ENCODE peak calls at places on chromosomes 12 and 14, in eight cellular contexts. S, D, X, T, R, K, F and W are unnamed samples.

GRCh38 chr14:74302160-74302628 is 540 bp downstream of the ABCD4 start:
- DNase-seq in S (no peak), D (no peak), X (no peak), T (no peak), R (no peak), K (no peak), F (no peak), W (no peak)

GRCh38 chr14:75609606-75610476 is 31.4 kb downstream of the FLVCR2 start:
- DNase-seq in S (no peak), D (no peak), X (no peak), T (no peak), R (no peak), K (no peak), F (no peak), W (no peak)

GRCh38 chr14:74655597-74656389 is 43.8 kb upstream of the LTBP2 start:
- DNase-seq in S (no peak), D (no peak), X (no peak), T (no peak), R (no peak), K (no peak), F (no peak), W (no peak)

GRCh38 chr12:28258998-28259397 is 68.7 kb downstream of the CCDC91 start:
- DNase-seq in S (no peak), D (no peak), X (no peak), T (no peak), R (no peak), K (no peak), F (no peak), W (no peak)

GRCh38 chr12:27498761-27499160 is 25.2 kb upstream of the PPFIBP1 start:
- DNase-seq in S (no peak), D (no peak), X (no peak), T (no peak), R (no peak), K (no peak), F (no peak), W (no peak)

GRCh38 chr12:105261010-105261409 is 25.0 kb upstream of the APPL2 start:
- DNase-seq in S (no peak), D (no peak), X (no peak), T (no peak), R (no peak), K (no peak), F (no peak), W (no peak)

GRCh38 chr12:15928345-15928744 is 17.2 kb downstream of the DERA start:
- DNase-seq in S (no peak), D (no peak), X (no peak), T (no peak), R (no peak), K (no peak), F (no peak), W (no peak)

GRCh38 chr12:81627336-81628189 is 131.6 kb downstream of the PPFIA2 start:
- DNase-seq in S (no peak), D (peak; percentile 52), X (no peak), T (no peak), R (no peak), K (no peak), F (no peak), W (no peak)

GRCh38 chr12:106226884-106227640 is 20.8 kb downstream of the CKAP4 start:
- DNase-seq in S (peak; percentile 27), D (peak; percentile 28), X (peak; percentile 59), T (no peak), R (no peak), K (peak; percentile 47), F (no peak), W (no peak)

GRCh38 chr12:40566246-40566645 is 126.0 kb upstream of the CNTN1 start:
- DNase-seq in S (no peak), D (no peak), X (no peak), T (no peak), R (no peak), K (no peak), F (no peak), W (no peak)

GRCh38 chr12:68042212-68042699 is 53.0 kb downstream of the IFNG-AS1 start:
- DNase-seq in S (no peak), D (no peak), X (no peak), T (peak; percentile 74), R (no peak), K (no peak), F (no peak), W (no peak)

GRCh38 chr14:105065280-105066228 is at the start of gene GPR132:
- DNase-seq in S (no peak), D (no peak), X (peak; percentile 28), T (no peak), R (peak; percentile 79), K (peak; percentile 46), F (peak; percentile 63), W (peak; percentile 70)

DNA sequence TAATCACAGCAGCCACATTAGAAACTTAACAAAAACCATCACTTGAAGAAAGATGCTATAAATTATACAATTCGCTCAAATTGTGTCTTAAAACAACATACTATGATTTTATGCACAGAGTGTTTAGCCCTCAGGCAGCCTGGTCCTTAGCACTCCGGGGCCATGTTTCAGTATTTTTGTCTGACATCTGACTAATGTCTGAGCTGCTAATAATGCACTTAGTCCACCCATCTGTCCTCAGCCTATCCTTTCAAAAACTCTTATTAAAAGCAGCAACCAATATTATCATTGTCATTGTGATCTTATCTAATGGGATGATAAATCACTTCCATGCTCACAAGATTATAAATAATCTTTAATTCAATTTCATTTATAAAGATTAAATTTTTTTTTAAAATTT is 602.7 kb upstream of the FOXG1 start:
- DNase-seq in S (no peak), D (no peak), X (no peak), T (no peak), R (no peak), K (no peak), F (no peak), W (no peak)
- H3K9me3 ChIP-seq in S (no peaks in the 10 kb centered on the region), D (peaks cover 4% of the 10 kb centered on the region), X (no peaks in the 10 kb centered on the region), T (peaks cover 1% of the 10 kb centered on the region), R (peaks cover 4% of the 10 kb centered on the region), K (no peaks in the 10 kb centered on the region), F (peaks cover 13% of the 10 kb centered on the region), W (no peaks in the 10 kb centered on the region)

DNA sequence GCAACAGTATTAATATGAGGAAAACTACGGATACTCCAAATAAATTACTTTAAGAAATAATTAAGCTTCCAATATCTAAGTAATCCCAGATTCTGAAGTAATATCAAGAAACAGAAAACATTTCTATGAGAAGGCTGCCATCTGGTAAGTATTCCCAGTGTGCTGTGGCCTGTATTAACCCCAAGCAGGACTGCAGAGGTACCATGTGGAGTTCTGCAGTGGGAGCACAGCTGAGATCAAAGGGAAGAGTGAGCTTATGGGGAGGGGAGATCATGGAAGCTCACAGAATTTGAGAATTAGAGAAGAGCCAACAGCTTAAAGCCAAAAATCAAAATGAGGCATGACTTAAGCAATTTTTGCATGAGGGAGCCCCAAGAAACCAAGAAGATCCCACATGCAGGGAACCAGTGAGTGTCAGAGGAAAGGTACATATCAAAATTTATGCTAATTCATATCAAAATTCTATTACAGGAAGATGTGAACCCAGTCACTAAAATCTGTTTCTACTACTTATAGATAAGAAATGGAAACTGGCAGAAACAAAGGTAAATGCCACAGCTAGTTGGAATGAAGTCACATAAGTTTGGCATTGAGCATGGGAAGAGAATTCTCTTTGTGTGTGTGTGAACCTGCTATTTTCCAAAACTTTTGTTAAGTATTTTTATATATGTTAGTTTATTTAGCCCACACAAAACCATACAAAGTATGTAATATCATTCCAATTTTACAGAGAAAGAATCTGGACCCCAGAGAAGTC is 62.6 kb upstream of the KITLG start:
- DNase-seq in S (no peak), D (no peak), X (no peak), T (no peak), R (no peak), K (no peak), F (no peak), W (no peak)
- TF ChIP-seq CTCF in S (no peak), D (no peak), X (no peak), T (no peak), R (no peak), K (no peak), F (no peak), W (no peak)

GRCh38 chr12:124588689-124589318 is 21.4 kb upstream of the NCOR2 start:
- DNase-seq in S (peak; percentile 6), D (no peak), X (no peak), T (no peak), R (no peak), K (no peak), F (no peak), W (peak; percentile 67)

GRCh38 chr12:124590447-124590846 is 23.0 kb upstream of the NCOR2 start:
- DNase-seq in S (no peak), D (no peak), X (no peak), T (no peak), R (no peak), K (no peak), F (no peak), W (no peak)

GRCh38 chr12:124586756-124587155 is 19.3 kb upstream of the NCOR2 start:
- DNase-seq in S (peak; percentile 2), D (no peak), X (no peak), T (no peak), R (no peak), K (peak; percentile 60), F (no peak), W (peak; percentile 63)

GRCh38 chr12:124592050-124592449 is 24.6 kb upstream of the NCOR2 start:
- DNase-seq in S (peak; percentile 21), D (no peak), X (no peak), T (no peak), R (no peak), K (no peak), F (no peak), W (no peak)

GRCh38 chr12:124588018-124588634 is 20.7 kb upstream of the NCOR2 start:
- DNase-seq in S (peak; percentile 6), D (no peak), X (no peak), T (no peak), R (no peak), K (no peak), F (no peak), W (no peak)
- H3K27ac ChIP-seq in S (no peak overlapping the region), D (no peak overlapping the region), X (no peak overlapping the region), T (no peak overlapping the region), R (no peak overlapping the region), K (no peak overlapping the region), F (peak overlapping the region; percentile 57), W (peak overlapping the region; percentile 50)

GRCh38 chr12:132292328-132293319 is 36.8 kb downstream of the GALNT9 start:
- DNase-seq in S (peak; percentile 34), D (no peak), X (no peak), T (no peak), R (no peak), K (no peak), F (no peak), W (no peak)

GRCh38 chr12:132295101-132295526 is 34.3 kb downstream of the GALNT9 start:
- DNase-seq in S (peak; percentile 60), D (no peak), X (no peak), T (no peak), R (no peak), K (no peak), F (no peak), W (no peak)

GRCh38 chr12:132291402-132292175 is 37.8 kb downstream of the GALNT9 start:
- DNase-seq in S (peak; percentile 28), D (no peak), X (no peak), T (no peak), R (no peak), K (no peak), F (no peak), W (peak; percentile 48)

GRCh38 chr12:132294121-132295034 is 35.0 kb downstream of the GALNT9 start:
- DNase-seq in S (peak; percentile 44), D (no peak), X (no peak), T (no peak), R (no peak), K (no peak), F (no peak), W (no peak)

DNA sequence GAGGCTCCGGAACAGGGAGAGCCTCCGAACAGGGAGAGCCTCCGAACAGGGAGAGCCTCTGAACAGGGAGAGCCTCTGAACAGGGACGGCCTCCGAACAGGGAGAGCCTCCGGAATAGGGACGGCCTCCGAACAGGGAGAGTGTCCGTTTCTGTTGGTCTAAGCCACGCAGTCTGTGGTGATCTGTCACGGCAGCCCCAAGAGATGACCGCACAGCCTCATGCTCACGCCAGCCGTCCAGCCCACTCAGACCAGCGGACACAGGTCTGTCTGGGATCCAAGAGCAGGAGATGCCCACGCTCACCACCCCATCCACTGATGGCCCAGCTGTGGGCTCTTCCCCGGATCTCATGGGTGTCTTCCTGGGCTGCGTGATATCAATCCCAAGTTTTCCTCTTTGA is 33.3 kb downstream of the GALNT9 start:
- DNase-seq in S (peak; percentile 20), D (no peak), X (no peak), T (no peak), R (no peak), K (no peak), F (no peak), W (peak; percentile 57)
- H3K9me3 ChIP-seq in S (no peaks in the 10 kb centered on the region), D (peaks cover 4% of the 10 kb centered on the region), X (no peaks in the 10 kb centered on the region), T (peaks cover 13% of the 10 kb centered on the region), R (no peaks in the 10 kb centered on the region), K (no peaks in the 10 kb centered on the region), F (no peaks in the 10 kb centered on the region), W (no peaks in the 10 kb centered on the region)